ENCODE peak calls at places on chromosomes 12 and 14, in ten cellular contexts. H is fibroblast of mammary gland, X is ureter, P is HEK293T, Q is GM12878, K is ELR, E is ELF-1, U is lower leg skin, N is NCI-H69, R is tibial artery. A is an unnamed sample.

GRCh38 chr14:51614707-51615106 is 37.0 kb upstream of the FRMD6 start:
- DNase-seq in H (peak), X (no peak), P (no peak), Q (no peak), K (peak), E (no peak), U (no peak), N (peak), R (no peak), A (no peak)

GRCh38 chr12:57055834-57056233 is 5.9 kb upstream of the MYO1A start:
- DNase-seq in H (no peak), X (no peak), P (no peak), Q (no peak), K (no peak), E (no peak), U (no peak), N (no peak), R (no peak), A (no peak)

GRCh38 chr12:131282292-131283080 is 328.8 kb downstream of the ADGRD1 start:
- DNase-seq in H (no peak), X (peak), P (no peak), Q (no peak), K (no peak), E (no peak), U (no peak), N (no peak), R (peak), A (no peak)

GRCh38 chr12:123516221-123516780 is 17.2 kb downstream of the RILPL1 start:
- DNase-seq in H (no peak), X (no peak), P (no peak), Q (no peak), K (no peak), E (peak), U (no peak), N (no peak), R (no peak), A (no peak)

GRCh38 chr14:100567009-100567876 is 20.0 kb downstream of the BEGAIN start:
- DNase-seq in H (no peak), X (no peak), P (no peak), Q (no peak), K (no peak), E (no peak), U (no peak), N (peak), R (no peak), A (no peak)

GRCh38 chr14:36975834-36976233 is 196.6 kb downstream of the SLC25A21 start:
- DNase-seq in H (peak), X (no peak), P (no peak), Q (no peak), K (peak), E (no peak), U (no peak), N (peak), R (no peak), A (no peak)

GRCh38 chr14:68926236-68926635 is 52.9 kb downstream of the ACTN1 start:
- DNase-seq in H (no peak), X (no peak), P (no peak), Q (no peak), K (peak), E (no peak), U (no peak), N (peak), R (no peak), A (no peak)

GRCh38 chr14:99534863-99535262 is 53.7 kb downstream of the CCNK start:
- DNase-seq in H (no peak), X (no peak), P (no peak), Q (no peak), K (no peak), E (no peak), U (no peak), N (no peak), R (no peak), A (no peak)

GRCh38 chr14:100867631-100868315 is 35.7 kb downstream of the RTL1 start:
- DNase-seq in H (no peak), X (no peak), P (no peak), Q (no peak), K (no peak), E (no peak), U (no peak), N (no peak), R (peak), A (no peak)

GRCh38 chr12:81683881-81684280 is 75.3 kb downstream of the PPFIA2 start:
- DNase-seq in H (no peak), X (no peak), P (no peak), Q (no peak), K (no peak), E (no peak), U (no peak), N (peak), R (no peak), A (no peak)

GRCh38 chr12:122894173-122895121 is 1.5 kb downstream of the VPS37B start:
- DNase-seq in H (no peak), X (no peak), P (no peak), Q (no peak), K (no peak), E (no peak), U (no peak), N (peak), R (no peak), A (no peak)

GRCh38 chr12:122835693-122836026 is 403 bp downstream of the HIP1R start:
- DNase-seq in H (no peak), X (no peak), P (peak), Q (no peak), K (peak), E (no peak), U (no peak), N (peak), R (no peak), A (peak)

GRCh38 chr12:104147346-104147745 is 9.3 kb upstream of the NFYB start:
- DNase-seq in H (no peak), X (no peak), P (no peak), Q (no peak), K (no peak), E (no peak), U (no peak), N (no peak), R (no peak), A (no peak)

GRCh38 chr14:32933943-32934890 is 4.5 kb upstream of the NPAS3 start:
- DNase-seq in H (peak), X (no peak), P (peak), Q (no peak), K (no peak), E (peak), U (no peak), N (peak), R (no peak), A (no peak)

GRCh38 chr12:132075026-132075713 is 68.9 kb downstream of the DDX51 start:
- DNase-seq in H (no peak), X (no peak), P (no peak), Q (no peak), K (peak), E (no peak), U (no peak), N (no peak), R (no peak), A (no peak)

GRCh38 chr14:94009767-94010166 is 12.7 kb downstream of the CCDC197 start:
- DNase-seq in H (peak), X (no peak), P (no peak), Q (peak), K (peak), E (no peak), U (no peak), N (peak), R (no peak), A (no peak)

GRCh38 chr12:93704122-93704521 is 26.9 kb downstream of the CRADD start:
- DNase-seq in H (peak), X (no peak), P (no peak), Q (no peak), K (no peak), E (no peak), U (no peak), N (no peak), R (no peak), A (no peak)

GRCh38 chr14:22188346-22188745 is 400.7 kb downstream of the DAD1 start:
- DNase-seq in H (peak), X (no peak), P (no peak), Q (no peak), K (peak), E (no peak), U (no peak), N (no peak), R (no peak), A (no peak)

GRCh38 chr12:64903738-64904137 is 79.3 kb downstream of the TBC1D30 start:
- DNase-seq in H (peak), X (no peak), P (no peak), Q (no peak), K (peak), E (no peak), U (no peak), N (no peak), R (no peak), A (no peak)

GRCh38 chr14:64478634-64479250 is 13.4 kb downstream of the AKAP5 start:
- DNase-seq in H (peak), X (no peak), P (no peak), Q (no peak), K (peak), E (no peak), U (no peak), N (peak), R (no peak), A (no peak)

GRCh38 chr14:66015046-66015780 is 471.0 kb upstream of the CCDC196 start:
- DNase-seq in H (no peak), X (no peak), P (no peak), Q (no peak), K (no peak), E (no peak), U (no peak), N (peak), R (no peak), A (no peak)

GRCh38 chr14:85380891-85381290 is 149.1 kb upstream of the FLRT2 start:
- DNase-seq in H (peak), X (no peak), P (no peak), Q (no peak), K (no peak), E (no peak), U (no peak), N (no peak), R (no peak), A (no peak)

GRCh38 chr12:28054583-28054982 is 82.0 kb upstream of the PTHLH start:
- DNase-seq in H (no peak), X (no peak), P (no peak), Q (no peak), K (no peak), E (no peak), U (no peak), N (no peak), R (no peak), A (no peak)

GRCh38 chr14:53881161-53881846 is 75.3 kb downstream of the BMP4 start:
- DNase-seq in H (no peak), X (no peak), P (no peak), Q (no peak), K (no peak), E (no peak), U (no peak), N (no peak), R (no peak), A (no peak)

GRCh38 chr14:75469606-75470237 is 41.9 kb downstream of the JDP2 start:
- DNase-seq in H (no peak), X (peak), P (no peak), Q (no peak), K (no peak), E (no peak), U (no peak), N (no peak), R (peak), A (no peak)

A was measured in activated B cell treated with CpG ODN at 0.5 μM for 24 hours.